ENCODE peak calls at places on chromosomes 12 and 14, in five cellular contexts. B is IMR-90, Z is GM12878, F is endodermal cell, V is fibroblast of lung. W is an unnamed sample.
A peak's percentile ranks its signal among the peaks of the same experiment; 100 is the strongest.

GRCh38 chr14:102949801-102950451 is 27.5 kb downstream of the AMN start:
- DNase-seq in F (no peak), V (peak; percentile 55), B (peak; percentile 63), Z (no peak), W (no peak)

GRCh38 chr12:106764738-106765137 is 9.7 kb upstream of the RIC8B start:
- DNase-seq in Z (no peak), F (no peak), V (peak; percentile 56), B (no peak), W (no peak)

GRCh38 chr14:24366375-24366663 is 1.7 kb upstream of the NFATC4 start:
- DNase-seq in B (no peak), V (no peak), Z (no peak), F (no peak), W (no peak)

GRCh38 chr12:42156232-42156631 is 11.6 kb upstream of the GXYLT1 start:
- DNase-seq in Z (no peak), V (no peak), B (no peak), F (no peak), W (no peak)

GRCh38 chr12:99043319-99043914 is 398.3 kb downstream of the APAF1 start:
- DNase-seq in Z (peak; percentile 28), F (peak; percentile 93), B (peak; percentile 64), V (peak; percentile 71), W (no peak)

GRCh38 chr14:60134702-60135101 is 30.5 kb downstream of the DHRS7 start:
- DNase-seq in Z (no peak), F (no peak), V (no peak), B (no peak), W (no peak)

GRCh38 chr12:713281-713875 is 39.0 kb upstream of the WNK1 start:
- DNase-seq in F (peak; percentile 63), V (no peak), B (no peak), Z (no peak), W (no peak)

GRCh38 chr14:91354979-91355685 is 62.5 kb downstream of the CCDC88C start:
- DNase-seq in F (peak; percentile 93), V (no peak), B (no peak), Z (no peak), W (no peak)

GRCh38 chr12:121773011-121773777 is 20.3 kb downstream of the RHOF start:
- DNase-seq in Z (no peak), B (peak; percentile 58), F (peak; percentile 96), V (peak; percentile 66), W (no peak)

DNA sequence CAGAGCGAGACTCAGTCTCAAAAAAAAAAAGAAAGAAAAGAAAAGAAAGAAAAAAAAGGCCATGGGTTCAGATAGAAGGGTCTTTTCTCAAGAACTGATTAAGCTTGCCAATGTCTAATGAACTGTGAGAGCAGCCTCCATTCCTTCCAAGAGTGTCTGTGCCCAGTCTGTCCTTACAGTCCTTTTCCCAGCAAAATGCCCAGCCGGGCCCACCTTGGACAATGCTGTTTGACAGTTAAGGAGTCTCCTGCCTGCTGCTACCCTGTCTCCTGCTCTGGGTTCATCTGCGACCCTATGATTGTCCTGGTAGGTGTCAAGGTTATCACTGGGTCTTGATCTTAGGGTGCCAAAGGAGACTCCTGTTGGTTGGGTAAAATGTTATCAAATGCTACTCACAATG is 21.4 kb downstream of the SYNE3 start:
- DNase-seq in F (no peak), V (no peak), Z (no peak), B (no peak), W (no peak)
- H3K27ac ChIP-seq in F (no peak overlapping the region), V (no peak overlapping the region), Z (peak overlapping the region; percentile 98), B (no peak overlapping the region), W (no peak overlapping the region)

GRCh38 chr12:6202846-6203245 is 2.6 kb downstream of the CD9 start:
- DNase-seq in Z (no peak), V (no peak), B (no peak), F (no peak), W (no peak)

GRCh38 chr12:6201199-6201608 is 1.0 kb downstream of the CD9 start:
- DNase-seq in B (no peak), Z (no peak), F (peak; percentile 84), V (no peak), W (no peak)

GRCh38 chr12:6202331-6202730 is 2.1 kb downstream of the CD9 start:
- DNase-seq in B (no peak), Z (no peak), V (no peak), F (no peak), W (no peak)

GRCh38 chr12:6200266-6201198 is at the start of gene CD9:
- DNase-seq in V (no peak), Z (no peak), F (peak; percentile 79), B (no peak), W (no peak)

GRCh38 chr12:6201775-6202292 is 1.6 kb downstream of the CD9 start:
- DNase-seq in B (no peak), V (no peak), F (no peak), Z (no peak), W (no peak)
- H3K4me3 ChIP-seq in B (no peak overlapping the region), V (peak overlapping the region; percentile 53), F (no peak overlapping the region), Z (no peak overlapping the region), W (no peak overlapping the region)

DNA sequence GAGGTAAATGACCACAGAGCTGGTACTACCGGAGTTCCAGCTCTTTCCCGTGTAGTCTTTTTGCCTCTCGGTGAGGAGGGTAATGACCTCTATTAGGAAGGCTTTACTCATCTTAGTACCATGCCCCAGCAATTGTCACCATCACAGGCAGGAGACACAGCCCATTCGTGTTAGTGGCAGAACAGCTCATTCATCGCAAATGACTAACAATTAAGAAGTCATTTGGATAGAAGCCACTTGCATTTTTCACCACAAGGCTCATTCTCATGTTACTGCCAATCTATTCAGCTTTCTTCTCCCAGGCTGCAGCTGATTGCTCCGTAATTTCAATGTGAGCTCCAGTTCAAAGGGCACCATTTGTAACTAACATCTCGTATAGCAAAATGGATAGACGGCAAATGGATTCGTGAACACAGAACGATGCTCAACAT is 718.8 kb upstream of the TMEM132C start:
- DNase-seq in F (no peak), V (peak; percentile 38), Z (no peak), B (peak; percentile 72), W (no peak)
- H3K9ac ChIP-seq in F (no peak overlapping the region), V (no peak overlapping the region), Z (no peak overlapping the region), B (no peak overlapping the region), W (no peak overlapping the region)

DNA sequence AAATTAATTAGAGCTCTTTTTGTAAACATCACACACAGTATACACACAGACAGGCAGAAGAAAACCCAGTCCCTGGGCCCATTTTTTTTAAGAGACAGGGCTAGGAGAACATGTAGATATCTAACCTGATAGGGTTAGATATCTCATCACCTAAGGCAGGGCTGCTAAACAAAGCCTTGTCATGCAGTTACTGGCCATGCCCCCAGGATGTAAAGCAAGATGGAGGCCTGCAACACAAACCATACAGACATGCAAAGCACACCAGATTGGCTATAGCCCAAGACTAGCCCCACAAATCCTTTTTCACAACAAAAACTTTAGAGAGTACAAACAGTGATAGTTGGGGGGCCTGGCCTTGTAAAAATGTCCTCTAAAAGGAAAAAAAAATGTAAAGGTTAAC is 20.5 kb downstream of the CLEC2A start:
- DNase-seq in B (no peak), Z (no peak), V (no peak), F (no peak), W (no peak)
- H3K27ac ChIP-seq in B (no peak overlapping the region), Z (no peak overlapping the region), V (no peak overlapping the region), F (no peak overlapping the region), W (no peak overlapping the region)

GRCh38 chr14:86574026-86574777 is 1044.3 kb downstream of the FLRT2 start:
- DNase-seq in B (peak; percentile 79), F (no peak), V (peak; percentile 20), Z (no peak), W (no peak)
- H3K4me3 ChIP-seq in B (peak overlapping the region; percentile 13), F (no peak overlapping the region), V (no peak overlapping the region), Z (no peak overlapping the region), W (peak overlapping the region; percentile 22)

GRCh38 chr14:75648066-75648838 is 12.4 kb downstream of the ERG28 start:
- DNase-seq in Z (no peak), F (no peak), B (peak; percentile 99), V (peak; percentile 96), W (no peak)

GRCh38 chr14:75649773-75650172 is 10.9 kb downstream of the ERG28 start:
- DNase-seq in F (no peak), V (no peak), Z (no peak), B (no peak), W (no peak)

GRCh38 chr14:75649337-75649736 is 11.3 kb downstream of the ERG28 start:
- DNase-seq in B (no peak), Z (no peak), V (no peak), F (no peak), W (no peak)

GRCh38 chr14:75647650-75648049 is 13.0 kb downstream of the ERG28 start:
- DNase-seq in V (peak; percentile 76), F (no peak), Z (no peak), B (peak; percentile 26), W (no peak)

DNA sequence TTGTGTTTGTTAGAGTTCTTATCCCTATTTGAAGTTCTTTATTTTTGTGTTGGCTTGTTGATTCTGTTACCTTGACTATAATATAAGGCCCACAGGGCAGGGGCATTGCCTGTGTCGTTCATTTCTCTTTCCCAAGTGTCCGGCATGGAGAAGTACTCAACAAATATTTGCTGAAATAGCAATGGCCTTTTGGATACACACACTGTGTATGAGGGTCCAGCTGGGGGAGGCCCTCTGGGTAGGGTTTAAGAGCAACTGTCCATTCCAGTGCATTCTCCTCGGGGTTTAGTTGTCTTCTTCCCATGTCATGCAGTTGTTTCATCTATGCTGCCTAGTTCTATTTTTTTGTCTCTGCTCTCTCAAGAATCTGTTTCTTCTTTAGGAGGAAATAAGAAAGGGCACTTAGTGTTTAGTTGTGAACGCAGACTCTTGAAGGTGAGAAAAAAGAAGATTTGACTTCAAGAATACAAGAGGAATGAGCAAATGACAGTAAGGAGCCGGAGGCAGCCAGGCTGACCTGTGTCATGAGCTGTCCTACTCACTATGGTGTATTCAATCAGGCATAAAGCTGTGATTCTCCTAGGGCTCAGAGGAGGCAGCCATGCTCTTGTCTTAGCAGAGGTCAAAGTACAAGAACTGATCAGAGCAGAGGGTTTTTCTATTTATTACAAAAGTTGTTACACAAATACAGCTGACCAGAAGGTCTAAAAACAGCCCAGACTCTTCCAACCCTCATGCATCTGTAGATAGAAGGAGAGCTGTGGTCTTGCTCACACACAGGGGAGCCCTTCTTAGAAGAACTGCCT is 10.2 kb downstream of the ERG28 start:
- DNase-seq in Z (no peak), V (no peak), F (no peak), B (no peak), W (no peak)
- H3K9ac ChIP-seq in Z (no peak overlapping the region), V (no peak overlapping the region), F (peak overlapping the region; percentile 12), B (no peak overlapping the region), W (no peak overlapping the region)

W was measured in SK-N-MC.